ENCODE peak calls at places on chromosomes 12 and 14, in nine cellular contexts. B, Y, A, T, I, M, U, O and G are unnamed samples.

GRCh38 chr14:24094839-24095195 is 706 bp downstream of the PCK2 start:
- DNase-seq in Y (no peak), U (peak), O (no peak), A (no peak), B (no peak), M (no peak), I (no peak), T (no peak), G (no peak)

GRCh38 chr14:50666772-50667490 is 1.2 kb downstream of the SAV1 start:
- DNase-seq in M (no peak), Y (peak), O (peak), B (peak), U (peak), T (no peak), I (no peak), A (peak), G (peak)

GRCh38 chr14:103613517-103613916 is 15.5 kb upstream of the KLC1 start:
- DNase-seq in T (no peak), I (no peak), B (no peak), U (no peak), Y (no peak), M (no peak), A (no peak), O (no peak), G (no peak)

GRCh38 chr12:6827982-6828670 is at the start of gene P3H3:
- DNase-seq in A (peak), Y (peak), I (no peak), U (peak), T (peak), B (no peak), M (no peak), O (no peak), G (peak)

GRCh38 chr14:99100871-99101270 is 171.1 kb downstream of the BCL11B start:
- DNase-seq in A (no peak), U (no peak), B (no peak), Y (no peak), M (no peak), T (no peak), I (no peak), O (no peak), G (no peak)

GRCh38 chr12:26431211-26431610 is 235.8 kb downstream of the SSPN start:
- DNase-seq in Y (no peak), O (no peak), B (no peak), T (no peak), A (no peak), I (no peak), M (no peak), U (no peak), G (peak)

GRCh38 chr14:98946995-98947394 is 325.0 kb downstream of the BCL11B start:
- DNase-seq in T (no peak), M (no peak), O (no peak), I (no peak), Y (peak), A (peak), B (no peak), U (peak), G (no peak)

GRCh38 chr12:77005699-77006098 is 59.7 kb downstream of the E2F7 start:
- DNase-seq in I (no peak), A (no peak), B (no peak), Y (no peak), U (no peak), O (no peak), T (no peak), M (no peak), G (no peak)

GRCh38 chr14:33315721-33316120 is 377.0 kb downstream of the NPAS3 start:
- DNase-seq in T (no peak), I (no peak), M (no peak), O (peak), A (no peak), U (no peak), B (no peak), Y (no peak), G (no peak)

GRCh38 chr14:38430522-38430921 is 174.6 kb upstream of the CLEC14A start:
- DNase-seq in U (no peak), I (no peak), A (no peak), O (no peak), B (no peak), Y (no peak), M (no peak), T (no peak), G (no peak)

GRCh38 chr12:132524405-132524804 is 34.5 kb downstream of the FBRSL1 start:
- DNase-seq in U (no peak), M (no peak), I (no peak), B (no peak), O (no peak), T (no peak), Y (no peak), A (no peak), G (no peak)

GRCh38 chr12:6978188-6978986 is 7.7 kb downstream of the EMG1 start:
- DNase-seq in Y (no peak), I (no peak), A (no peak), M (no peak), T (no peak), O (no peak), U (no peak), B (no peak), G (no peak)

GRCh38 chr14:105180598-105181528 is at the start of gene NUDT14:
- DNase-seq in U (peak), B (peak), A (peak), O (peak), M (no peak), T (peak), I (no peak), Y (peak), G (peak)

GRCh38 chr14:57078054-57078453 is 190.7 kb downstream of the EXOC5 start:
- DNase-seq in M (no peak), I (no peak), U (no peak), T (no peak), Y (no peak), A (no peak), O (no peak), B (no peak), G (no peak)

GRCh38 chr12:52533686-52534470 is 13.7 kb upstream of the KRT5 start:
- DNase-seq in U (no peak), A (no peak), B (no peak), O (no peak), T (no peak), Y (no peak), I (no peak), M (no peak), G (no peak)

GRCh38 chr12:121466800-121467637 is 67.1 kb downstream of the RNF34 start:
- DNase-seq in Y (peak), I (no peak), O (peak), A (peak), U (peak), B (peak), T (peak), M (peak), G (peak)

GRCh38 chr14:81710232-81710845 is 176.7 kb upstream of the SEL1L start:
- DNase-seq in Y (peak), A (peak), O (no peak), I (no peak), U (peak), M (no peak), T (no peak), B (no peak), G (peak)

GRCh38 chr12:21551811-21552469 is 25.8 kb downstream of the SPX start:
- DNase-seq in Y (peak), T (no peak), O (no peak), A (no peak), M (no peak), U (no peak), B (no peak), I (no peak), G (no peak)

GRCh38 chr14:23632461-23633159 is 3.6 kb upstream of the DHRS2 start:
- DNase-seq in I (no peak), Y (no peak), B (no peak), M (no peak), A (no peak), O (no peak), U (no peak), T (no peak), G (no peak)

GRCh38 chr12:131387281-131388163 is 323.4 kb upstream of the SFSWAP start:
- DNase-seq in I (no peak), T (no peak), Y (no peak), O (no peak), B (no peak), M (no peak), A (no peak), U (no peak), G (no peak)

GRCh38 chr14:61190341-61190740 is 90.8 kb downstream of the TMEM30B start:
- DNase-seq in T (no peak), M (no peak), I (no peak), Y (no peak), U (no peak), B (no peak), A (no peak), O (no peak), G (no peak)

GRCh38 chr12:74490390-74491064 is 47.1 kb upstream of the ATXN7L3B start:
- DNase-seq in M (no peak), O (no peak), T (no peak), B (no peak), U (no peak), Y (no peak), A (no peak), I (no peak), G (no peak)

GRCh38 chr12:11958216-11959091 is 112.3 kb upstream of the BCL2L14 start:
- DNase-seq in Y (no peak), U (peak), T (no peak), M (peak), O (peak), A (no peak), I (peak), B (no peak), G (peak)

GRCh38 chr12:41254004-41254403 is 65.9 kb downstream of the PDZRN4 start:
- DNase-seq in U (no peak), T (no peak), I (no peak), B (no peak), M (no peak), Y (no peak), O (no peak), A (no peak), G (no peak)

GRCh38 chr12:132265056-132265800 is 64.2 kb downstream of the GALNT9 start:
- DNase-seq in U (no peak), A (no peak), O (no peak), T (no peak), B (no peak), Y (no peak), M (no peak), I (no peak), G (no peak)

GRCh38 chr14:67722293-67722692 is 20.6 kb downstream of the RDH12 start:
- DNase-seq in U (peak), Y (peak), I (no peak), M (no peak), A (peak), T (peak), B (no peak), O (no peak), G (no peak)

GRCh38 chr12:53569174-53569557 is 57.0 kb downstream of the ATF7 start:
- DNase-seq in Y (no peak), U (peak), B (no peak), M (peak), T (no peak), I (no peak), A (peak), O (peak), G (no peak)

GRCh38 chr14:92794547-92794941 is 439 bp downstream of the GOLGA5 start:
- DNase-seq in A (no peak), I (no peak), M (no peak), O (no peak), U (peak), B (no peak), Y (no peak), T (no peak), G (peak)

GRCh38 chr12:46693034-46693433 is 132.8 kb downstream of the SLC38A4 start:
- DNase-seq in B (no peak), U (no peak), A (no peak), O (no peak), T (no peak), M (no peak), I (no peak), Y (no peak), G (no peak)

GRCh38 chr12:95116773-95117172 is 43.4 kb upstream of the NR2C1 start:
- DNase-seq in Y (no peak), O (no peak), B (no peak), M (no peak), A (peak), U (no peak), I (no peak), T (no peak), G (peak)

GRCh38 chr14:29648045-29648444 is 279.6 kb downstream of the PRKD1 start:
- DNase-seq in O (no peak), B (no peak), A (no peak), U (no peak), T (no peak), M (no peak), I (no peak), Y (no peak), G (no peak)